ENCODE peak calls at places on chromosomes 2 and 18, in ten cellular contexts. Q is fibroblast of lung, J is bronchial epithelial cell, M is HFF-Myc, S is upper lobe of right lung, U is retinal pigment epithelial cell, Z is AG09309, K is cardiac muscle cell, L is lower leg skin, Y is lung. N is an unnamed sample.

GRCh38 chr2:68921646-68922045 is 31.0 kb downstream of the GKN2 start:
- DNase-seq in Z (no peak), M (no peak), Y (no peak), J (peak), K (no peak), Q (peak), L (no peak), U (no peak), S (no peak), N (no peak)

GRCh38 chr2:189641047-189641446 is 20.2 kb upstream of the ASNSD1 start:
- DNase-seq in Q (no peak), J (no peak), Z (no peak), Y (no peak), K (no peak), U (no peak), L (no peak), S (no peak), M (no peak), N (no peak)

GRCh38 chr2:203681978-203682377 is 24.5 kb upstream of the CD28 start:
- DNase-seq in Y (no peak), U (no peak), Z (no peak), K (peak), Q (peak), S (no peak), M (no peak), J (peak), L (no peak), N (no peak)

GRCh38 chr2:208234786-208235185 is 20.1 kb downstream of the IDH1 start:
- DNase-seq in J (no peak), Z (no peak), S (no peak), Q (no peak), U (no peak), K (no peak), Y (no peak), L (no peak), M (no peak), N (no peak)

GRCh38 chr2:58571181-58571852 is 330.2 kb upstream of the FANCL start:
- DNase-seq in K (peak), Y (peak), L (no peak), M (peak), Z (peak), U (peak), J (peak), Q (peak), S (no peak), N (peak)

GRCh38 chr2:64730551-64731305 is 77.0 kb upstream of the SERTAD2 start:
- DNase-seq in M (peak), U (no peak), Y (peak), L (peak), Q (peak), K (peak), Z (peak), S (peak), J (peak), N (peak)

GRCh38 chr2:60939622-60940021 is 58.2 kb downstream of the REL start:
- DNase-seq in K (no peak), J (no peak), L (no peak), S (no peak), U (no peak), Z (no peak), Y (no peak), Q (no peak), M (no peak), N (no peak)

GRCh38 chr2:231297108-231297908 is 98.2 kb upstream of the B3GNT7 start:
- DNase-seq in Y (peak), Q (peak), S (peak), K (peak), U (no peak), J (peak), M (no peak), Z (no peak), L (peak), N (no peak)

GRCh38 chr18:43279015-43279758 is 1.9 kb upstream of the SYT4 start:
- DNase-seq in U (peak), S (no peak), J (peak), Q (peak), K (peak), Y (no peak), M (no peak), Z (no peak), L (no peak), N (peak)

GRCh38 chr2:2324565-2325101 is 6.4 kb downstream of the MYT1L start:
- DNase-seq in K (no peak), U (no peak), J (no peak), M (no peak), Z (no peak), L (no peak), S (no peak), Y (no peak), Q (no peak), N (no peak)

GRCh38 chr2:99487906-99488305 is 1.9 kb downstream of the REV1 start:
- DNase-seq in U (no peak), Z (no peak), K (no peak), M (no peak), L (no peak), J (no peak), S (no peak), Q (peak), Y (no peak), N (no peak)

GRCh38 chr2:36356199-36356989 is 816 bp downstream of the CRIM1 start:
- DNase-seq in Q (peak), J (no peak), M (no peak), Y (peak), K (peak), L (peak), S (peak), Z (no peak), U (no peak), N (no peak)

GRCh38 chr2:158753561-158754302 is 41.4 kb upstream of the DAPL1 start:
- DNase-seq in M (peak), U (no peak), K (peak), L (no peak), Z (peak), Q (peak), J (peak), S (no peak), Y (peak), N (no peak)

GRCh38 chr2:119888673-119889072 is 124.2 kb upstream of the EPB41L5 start:
- DNase-seq in Y (no peak), M (peak), S (no peak), L (no peak), U (no peak), J (no peak), Q (peak), K (peak), Z (peak), N (no peak)

GRCh38 chr18:48968412-48969215 is 17.8 kb upstream of the SMAD7 start:
- DNase-seq in M (no peak), U (no peak), Z (no peak), L (no peak), Q (no peak), K (no peak), S (no peak), J (no peak), Y (no peak), N (no peak)

GRCh38 chr2:150482111-150482510 is 5.4 kb downstream of the RND3 start:
- DNase-seq in J (no peak), S (no peak), Q (no peak), U (no peak), Y (no peak), L (no peak), Z (no peak), K (no peak), M (no peak), N (no peak)

GRCh38 chr2:150484461-150484931 is 3.0 kb downstream of the RND3 start:
- DNase-seq in Z (no peak), K (peak), S (no peak), J (peak), Q (no peak), Y (no peak), M (no peak), U (no peak), L (peak), N (no peak)

GRCh38 chr2:150482667-150483260 is 4.7 kb downstream of the RND3 start:
- DNase-seq in L (no peak), S (no peak), Z (no peak), M (no peak), J (peak), Q (no peak), Y (no peak), K (no peak), U (no peak), N (no peak)

GRCh38 chr2:150484006-150484405 is 3.5 kb downstream of the RND3 start:
- DNase-seq in K (no peak), Q (no peak), S (no peak), J (peak), L (no peak), Y (no peak), Z (no peak), U (no peak), M (no peak), N (no peak)

GRCh38 chr2:150483532-150483931 is 3.9 kb downstream of the RND3 start:
- DNase-seq in L (no peak), Q (no peak), K (no peak), Y (no peak), U (no peak), S (no peak), Z (no peak), J (no peak), M (no peak), N (no peak)
- H3K4me3 ChIP-seq in L (no peak), Q (peak), K (no peak), Y (no peak), U (peak), S (peak), Z (peak), J (no peak), M (peak), N (no peak)

DNA sequence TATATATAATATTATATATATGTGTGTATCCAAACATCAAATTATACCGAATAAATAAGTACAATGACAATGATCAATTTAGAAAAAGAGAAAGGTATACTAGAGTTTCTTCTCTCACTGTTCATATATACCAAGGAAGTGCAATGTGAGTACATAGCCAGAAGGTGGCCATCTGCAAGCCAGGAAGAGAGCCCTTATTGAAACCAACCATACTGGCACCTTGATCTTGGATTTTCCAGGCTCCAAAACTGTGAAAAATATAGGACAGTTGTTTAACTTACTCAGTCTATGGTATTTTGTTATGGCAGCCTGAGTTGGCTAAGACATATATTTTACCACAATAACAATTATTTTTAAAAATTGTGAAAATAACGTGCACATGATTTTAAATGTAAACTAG is 1490.2 kb upstream of the SLC39A10 start:
- DNase-seq in L (no peak), Q (peak), U (peak), S (no peak), J (peak), M (no peak), Y (no peak), K (peak), Z (no peak), N (no peak)
- TF ChIP-seq CTCF in L (no peak), Q (peak), U (peak), S (peak), J (peak), M (peak), Y (no peak), K (peak), Z (peak), N (peak)

GRCh38 chr2:232420463-232421188 is 14.0 kb downstream of the ALPG start:
- DNase-seq in Y (no peak), Z (no peak), J (peak), L (no peak), Q (peak), K (no peak), U (no peak), S (peak), M (no peak), N (no peak)

GRCh38 chr2:232421189-232421785 is 14.6 kb downstream of the ALPG start:
- DNase-seq in L (no peak), K (no peak), Q (no peak), J (no peak), Y (no peak), S (peak), M (no peak), U (no peak), Z (no peak), N (no peak)

GRCh38 chr2:232419245-232420072 is 12.8 kb downstream of the ALPG start:
- DNase-seq in M (no peak), Q (no peak), L (no peak), Z (no peak), J (no peak), U (no peak), Y (no peak), K (no peak), S (peak), N (no peak)

GRCh38 chr2:232418466-232419244 is 12.0 kb downstream of the ALPG start:
- DNase-seq in L (peak), Z (no peak), S (peak), Q (peak), M (no peak), U (no peak), K (peak), J (peak), Y (no peak), N (no peak)

DNA sequence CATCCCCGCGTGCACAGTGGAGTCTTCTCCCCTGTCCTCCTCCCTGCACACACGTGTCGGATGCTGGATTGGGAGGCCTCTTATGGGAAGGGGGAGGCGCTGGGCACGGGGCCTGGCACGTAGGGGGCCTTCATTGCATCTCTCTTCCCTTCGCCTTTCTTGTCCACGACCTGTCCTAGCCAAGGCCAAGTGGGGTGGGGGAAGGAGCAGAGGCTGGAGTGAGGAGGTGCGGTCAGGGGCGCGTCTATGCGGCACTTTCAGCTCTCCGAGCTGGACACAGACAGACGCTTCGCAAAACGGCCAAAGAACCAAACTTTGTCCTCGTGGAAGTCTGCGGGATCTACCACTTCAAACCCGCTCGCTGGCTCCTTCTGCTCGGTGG is 13.4 kb downstream of the ALPG start:
- DNase-seq in Q (no peak), Y (no peak), L (no peak), U (no peak), Z (no peak), S (peak), M (no peak), J (no peak), K (no peak), N (no peak)
- H3K4me3 ChIP-seq in Q (no peak), Y (no peak), L (no peak), U (no peak), Z (no peak), S (peak), M (no peak), J (no peak), K (no peak), N (no peak)

GRCh38 chr2:215772634-215773563 is 240.5 kb downstream of the MREG start:
- DNase-seq in U (no peak), Y (no peak), Q (peak), Z (no peak), L (no peak), J (no peak), K (peak), M (no peak), S (no peak), N (no peak)

GRCh38 chr2:215773728-215774127 is 239.6 kb downstream of the MREG start:
- DNase-seq in S (no peak), U (no peak), L (no peak), Y (no peak), Q (peak), J (peak), M (no peak), Z (peak), K (peak), N (peak)

GRCh38 chr2:215777481-215778044 is 235.8 kb downstream of the MREG start:
- DNase-seq in J (peak), Y (no peak), S (no peak), K (peak), U (no peak), M (no peak), L (no peak), Z (no peak), Q (peak), N (no peak)

GRCh38 chr2:215772003-215772402 is 241.3 kb downstream of the MREG start:
- DNase-seq in L (no peak), J (no peak), Q (peak), Y (no peak), K (peak), Z (peak), M (no peak), S (no peak), U (no peak), N (no peak)

DNA sequence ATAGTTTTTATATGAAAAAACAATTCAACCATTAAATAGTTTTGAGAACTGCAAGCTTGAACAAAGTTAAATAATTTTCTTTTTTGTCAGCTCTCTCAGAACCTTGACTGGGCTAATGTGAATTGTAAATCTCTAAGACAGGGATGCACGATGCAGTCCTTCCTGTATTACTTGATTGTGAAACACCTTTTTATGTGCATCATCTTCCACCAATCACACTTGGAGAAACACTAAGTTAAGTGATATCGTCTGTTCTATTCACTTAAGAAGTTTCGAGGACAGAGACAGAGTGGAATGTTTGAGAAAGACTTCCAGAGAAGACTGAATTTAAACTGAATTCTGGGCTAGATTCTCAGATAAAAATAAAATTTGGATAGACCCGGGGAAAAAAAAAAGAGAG is 238.2 kb downstream of the MREG start:
- DNase-seq in Z (no peak), K (peak), Q (no peak), Y (no peak), L (no peak), M (no peak), S (no peak), U (no peak), J (no peak), N (no peak)
- TF ChIP-seq CTCF in Z (no peak), K (no peak), Q (no peak), Y (no peak), L (no peak), M (no peak), S (no peak), U (no peak), J (no peak), N (no peak)